ENCODE peak calls at places on chromosome 1, in nine cellular contexts. N is uterus; E is D341Med; B is colonic mucosa; X is H54; L is tibial nerve; T is stimulated activated effector memory CD8-positive, alpha-beta T cell treated with anti-CD3 and anti-CD28 coated beads, Interleukin-12 subunit alpha, Interleukin-12 subunit beta, amount 100 ng/mL, for 72 hours; D is stimulated activated CD8-positive, alpha-beta memory T cell treated with anti-CD3 and anti-CD28 coated beads, Interleukin-15, amount 100 ng/mL, for 24 hours; Z is activated CD4-positive, CD25-positive, alpha-beta regulatory T cell treated with anti-CD3 and anti-CD28 coated beads, Interleukin-2, amount 50 U/mL, for 72 hours. Y is an unnamed sample.

GRCh38 chr1:44293761-44294315 is 61.2 kb downstream of the ERI3 start:
- DNase-seq in N (no peak), E (no peak), B (peak), X (no peak), L (no peak), T (no peak), D (no peak), Z (no peak), Y (no peak)

GRCh38 chr1:84163123-84164038 is 19.3 kb downstream of the PRKACB start:
- DNase-seq in N (no peak), E (no peak), B (no peak), X (no peak), L (no peak), T (no peak), D (no peak), Z (no peak), Y (no peak)

GRCh38 chr1:214349008-214349407 is 68.0 kb downstream of the SMYD2 start:
- DNase-seq in N (no peak), E (no peak), B (no peak), X (no peak), L (no peak), T (no peak), D (no peak), Z (no peak), Y (no peak)

GRCh38 chr1:112772781-112773180 is 57.6 kb upstream of the PPM1J start:
- DNase-seq in N (no peak), E (no peak), B (no peak), X (no peak), L (no peak), T (no peak), D (no peak), Z (no peak), Y (no peak)

GRCh38 chr1:150619576-150620509 is 9.6 kb downstream of the ENSA start:
- DNase-seq in N (no peak), E (peak), B (no peak), X (peak), L (no peak), T (no peak), D (no peak), Z (no peak), Y (no peak)

GRCh38 chr1:29385966-29386365 is 149.6 kb downstream of the PTPRU start:
- DNase-seq in N (no peak), E (no peak), B (no peak), X (no peak), L (no peak), T (no peak), D (no peak), Z (no peak), Y (no peak)

GRCh38 chr1:245261786-245262185 is 107.0 kb downstream of the KIF26B start:
- DNase-seq in N (no peak), E (no peak), B (no peak), X (no peak), L (no peak), T (no peak), D (no peak), Z (no peak), Y (no peak)

GRCh38 chr1:161021168-161021958 is 411 bp upstream of the F11R start:
- DNase-seq in N (peak), E (peak), B (peak), X (peak), L (peak), T (peak), D (peak), Z (peak), Y (peak)

GRCh38 chr1:85933901-85934300 is 222.7 kb downstream of the COL24A1 start:
- DNase-seq in N (no peak), E (no peak), B (no peak), X (no peak), L (peak), T (no peak), D (no peak), Z (no peak), Y (no peak)

GRCh38 chr1:174074757-174075156 is 52.6 kb upstream of the RC3H1 start:
- DNase-seq in N (no peak), E (no peak), B (no peak), X (no peak), L (no peak), T (no peak), D (no peak), Z (no peak), Y (no peak)

GRCh38 chr1:117967900-117968299 is 38.4 kb downstream of the WDR3 start:
- DNase-seq in N (no peak), E (no peak), B (no peak), X (no peak), L (no peak), T (no peak), D (no peak), Z (no peak), Y (no peak)

GRCh38 chr1:240998024-240998423 is 359.0 kb downstream of the RGS7 start:
- DNase-seq in N (no peak), E (no peak), B (no peak), X (no peak), L (no peak), T (no peak), D (no peak), Z (no peak), Y (no peak)

GRCh38 chr1:233172201-233172600 is 123.3 kb downstream of the PCNX2 start:
- DNase-seq in N (no peak), E (no peak), B (no peak), X (no peak), L (peak), T (no peak), D (no peak), Z (no peak), Y (peak)

GRCh38 chr1:83761084-83761760 is 237.7 kb downstream of the TTLL7 start:
- DNase-seq in N (no peak), E (no peak), B (no peak), X (no peak), L (no peak), T (no peak), D (no peak), Z (no peak), Y (no peak)

GRCh38 chr1:204072951-204073836 is at the start of gene SOX13:
- DNase-seq in N (peak), E (peak), B (peak), X (peak), L (peak), T (peak), D (no peak), Z (no peak), Y (peak)

GRCh38 chr1:179825201-179825600 is 52.4 kb downstream of the TOR1AIP2 start:
- DNase-seq in N (no peak), E (no peak), B (no peak), X (no peak), L (no peak), T (no peak), D (no peak), Z (peak), Y (no peak)

GRCh38 chr1:205495237-205495823 is 9.1 kb upstream of the CDK18 start:
- DNase-seq in N (no peak), E (peak), B (peak), X (no peak), L (no peak), T (no peak), D (no peak), Z (no peak), Y (no peak)

GRCh38 chr1:172941945-172942344 is 108.8 kb downstream of the TNFSF18 start:
- DNase-seq in N (no peak), E (no peak), B (no peak), X (no peak), L (no peak), T (no peak), D (no peak), Z (no peak), Y (no peak)

GRCh38 chr1:31931241-31932225 is 6.6 kb downstream of the PTP4A2 start:
- DNase-seq in N (no peak), E (no peak), B (no peak), X (no peak), L (no peak), T (no peak), D (no peak), Z (no peak), Y (no peak)

Y was measured in HepG2.